ENCODE peak calls at places on chromosomes 4 and X, in ten cellular contexts. P is fibroblast of the aortic adventitia, X is AG09309, C is tibial artery, T is AG04449, E is BJ, F is B cell, K is suprapubic skin, U is left ventricle myocardium inferior, W is choroid plexus epithelial cell. I is an unnamed sample.

GRCh38 chr4:139656614-139657486 is 8.8 kb upstream of the MGST2 start:
- DNase-seq in P (peak), X (peak), C (no peak), T (no peak), E (no peak), F (peak), K (no peak), U (peak), W (peak), I (no peak)

GRCh38 chrX:1422135-1422465 is 30.2 kb upstream of the SLC25A6 start:
- DNase-seq in P (no peak), X (no peak), C (no peak), T (no peak), E (no peak), F (no peak), K (no peak), U (no peak), W (no peak), I (no peak)

GRCh38 chr4:24471623-24472510 is 112.5 kb downstream of the DHX15 start:
- DNase-seq in P (no peak), X (no peak), C (no peak), T (no peak), E (no peak), F (peak), K (peak), U (peak), W (no peak), I (no peak)

GRCh38 chr4:89009107-89009506 is 47.9 kb downstream of the FAM13A start:
- DNase-seq in P (no peak), X (no peak), C (no peak), T (no peak), E (no peak), F (no peak), K (no peak), U (no peak), W (no peak), I (peak)

GRCh38 chr4:119105605-119106004 is 30.0 kb upstream of the MYOZ2 start:
- DNase-seq in P (peak), X (no peak), C (no peak), T (no peak), E (no peak), F (no peak), K (no peak), U (no peak), W (peak), I (no peak)

GRCh38 chrX:110852180-110852579 is 56.6 kb upstream of the CHRDL1 start:
- DNase-seq in P (peak), X (no peak), C (no peak), T (no peak), E (no peak), F (peak), K (no peak), U (no peak), W (peak), I (no peak)

GRCh38 chrX:39440734-39441305 is 639.6 kb downstream of the MID1IP1 start:
- DNase-seq in P (no peak), X (no peak), C (no peak), T (no peak), E (no peak), F (peak), K (no peak), U (no peak), W (no peak), I (no peak)

GRCh38 chr4:171022698-171023378 is 790.4 kb upstream of the GALNTL6 start:
- DNase-seq in P (no peak), X (no peak), C (no peak), T (no peak), E (no peak), F (no peak), K (no peak), U (no peak), W (no peak), I (no peak)

GRCh38 chr4:5619913-5620625 is 88.3 kb downstream of the EVC2 start:
- DNase-seq in P (peak), X (peak), C (no peak), T (no peak), E (no peak), F (no peak), K (no peak), U (no peak), W (no peak), I (no peak)

GRCh38 chr4:3780347-3781171 is 14.4 kb downstream of the ADRA2C start:
- DNase-seq in P (no peak), X (no peak), C (no peak), T (no peak), E (no peak), F (no peak), K (no peak), U (no peak), W (no peak), I (no peak)

GRCh38 chr4:153784300-153784699 is 4.6 kb downstream of the SFRP2 start:
- DNase-seq in P (no peak), X (no peak), C (no peak), T (no peak), E (no peak), F (no peak), K (no peak), U (no peak), W (no peak), I (no peak)

GRCh38 chr4:153788419-153789276 is at the start of gene SFRP2:
- DNase-seq in P (no peak), X (no peak), C (peak), T (no peak), E (no peak), F (peak), K (peak), U (no peak), W (no peak), I (no peak)

GRCh38 chr4:153788064-153788418 is 842 bp downstream of the SFRP2 start:
- DNase-seq in P (no peak), X (no peak), C (peak), T (no peak), E (no peak), F (no peak), K (no peak), U (no peak), W (no peak), I (no peak)

GRCh38 chr4:153787156-153787555 is 1.7 kb downstream of the SFRP2 start:
- DNase-seq in P (no peak), X (no peak), C (no peak), T (no peak), E (no peak), F (no peak), K (no peak), U (no peak), W (no peak), I (no peak)

GRCh38 chr4:153785830-153786721 is 2.8 kb downstream of the SFRP2 start:
- DNase-seq in P (peak), X (no peak), C (no peak), T (no peak), E (no peak), F (no peak), K (no peak), U (no peak), W (peak), I (peak)
- TF ChIP-seq CTCF in P (peak), X (peak), C (peak), T (no peak), E (peak), F (no peak), K (no peak), U (peak), W (peak), I (peak)

GRCh38 chr4:102623622-102624021 is 122.5 kb downstream of the NFKB1 start:
- DNase-seq in P (peak), X (no peak), C (no peak), T (no peak), E (no peak), F (no peak), K (no peak), U (no peak), W (peak), I (no peak)
- TF ChIP-seq CTCF in P (peak), X (peak), C (no peak), T (peak), E (peak), F (no peak), K (no peak), U (no peak), W (peak), I (peak)

GRCh38 chrX:101287402-101287801 is 3.7 kb downstream of the TAF7L start:
- DNase-seq in P (peak), X (no peak), C (no peak), T (no peak), E (peak), F (peak), K (no peak), U (no peak), W (peak), I (no peak)
- TF ChIP-seq CTCF in P (peak), X (peak), C (peak), T (peak), E (peak), F (peak), K (peak), U (peak), W (peak), I (peak)

GRCh38 chr4:101600287-101600686 is 190.2 kb upstream of the BANK1 start:
- DNase-seq in P (peak), X (no peak), C (no peak), T (no peak), E (no peak), F (no peak), K (no peak), U (no peak), W (no peak), I (no peak)

GRCh38 chr4:101596786-101597185 is 193.7 kb upstream of the BANK1 start:
- DNase-seq in P (no peak), X (no peak), C (no peak), T (no peak), E (no peak), F (peak), K (no peak), U (no peak), W (no peak), I (no peak)

GRCh38 chr4:101594588-101594987 is 195.9 kb upstream of the BANK1 start:
- DNase-seq in P (no peak), X (no peak), C (no peak), T (no peak), E (no peak), F (no peak), K (no peak), U (no peak), W (no peak), I (no peak)

GRCh38 chr4:101599620-101600019 is 190.9 kb upstream of the BANK1 start:
- DNase-seq in P (peak), X (peak), C (no peak), T (no peak), E (no peak), F (no peak), K (no peak), U (no peak), W (peak), I (no peak)

GRCh38 chr4:101597204-101597603 is 193.3 kb upstream of the BANK1 start:
- DNase-seq in P (no peak), X (no peak), C (no peak), T (no peak), E (no peak), F (no peak), K (no peak), U (no peak), W (no peak), I (no peak)
- TF ChIP-seq CTCF in P (peak), X (peak), C (no peak), T (no peak), E (no peak), F (peak), K (no peak), U (no peak), W (peak), I (peak)

GRCh38 chrX:2614911-2615310 is 76.2 kb upstream of the CD99 start:
- DNase-seq in P (peak), X (peak), C (no peak), T (peak), E (peak), F (no peak), K (no peak), U (no peak), W (peak), I (peak)
- TF ChIP-seq CTCF in P (peak), X (peak), C (peak), T (peak), E (peak), F (no peak), K (no peak), U (peak), W (peak), I (peak)

GRCh38 chr4:97978791-97979488 is 164.3 kb downstream of the STPG2 start:
- DNase-seq in P (no peak), X (no peak), C (no peak), T (no peak), E (no peak), F (no peak), K (no peak), U (no peak), W (no peak), I (no peak)

GRCh38 chr4:97990409-97990808 is 152.9 kb downstream of the STPG2 start:
- DNase-seq in P (no peak), X (no peak), C (no peak), T (no peak), E (no peak), F (no peak), K (no peak), U (no peak), W (no peak), I (no peak)

GRCh38 chr4:97987019-97987648 is 156.1 kb downstream of the STPG2 start:
- DNase-seq in P (peak), X (no peak), C (no peak), T (no peak), E (no peak), F (no peak), K (no peak), U (no peak), W (peak), I (peak)

GRCh38 chr4:97984545-97985131 is 158.6 kb downstream of the STPG2 start:
- DNase-seq in P (no peak), X (no peak), C (no peak), T (no peak), E (no peak), F (no peak), K (no peak), U (no peak), W (peak), I (no peak)
- TF ChIP-seq CTCF in P (no peak), X (peak), C (no peak), T (no peak), E (no peak), F (peak), K (no peak), U (no peak), W (peak), I (peak)

DNA sequence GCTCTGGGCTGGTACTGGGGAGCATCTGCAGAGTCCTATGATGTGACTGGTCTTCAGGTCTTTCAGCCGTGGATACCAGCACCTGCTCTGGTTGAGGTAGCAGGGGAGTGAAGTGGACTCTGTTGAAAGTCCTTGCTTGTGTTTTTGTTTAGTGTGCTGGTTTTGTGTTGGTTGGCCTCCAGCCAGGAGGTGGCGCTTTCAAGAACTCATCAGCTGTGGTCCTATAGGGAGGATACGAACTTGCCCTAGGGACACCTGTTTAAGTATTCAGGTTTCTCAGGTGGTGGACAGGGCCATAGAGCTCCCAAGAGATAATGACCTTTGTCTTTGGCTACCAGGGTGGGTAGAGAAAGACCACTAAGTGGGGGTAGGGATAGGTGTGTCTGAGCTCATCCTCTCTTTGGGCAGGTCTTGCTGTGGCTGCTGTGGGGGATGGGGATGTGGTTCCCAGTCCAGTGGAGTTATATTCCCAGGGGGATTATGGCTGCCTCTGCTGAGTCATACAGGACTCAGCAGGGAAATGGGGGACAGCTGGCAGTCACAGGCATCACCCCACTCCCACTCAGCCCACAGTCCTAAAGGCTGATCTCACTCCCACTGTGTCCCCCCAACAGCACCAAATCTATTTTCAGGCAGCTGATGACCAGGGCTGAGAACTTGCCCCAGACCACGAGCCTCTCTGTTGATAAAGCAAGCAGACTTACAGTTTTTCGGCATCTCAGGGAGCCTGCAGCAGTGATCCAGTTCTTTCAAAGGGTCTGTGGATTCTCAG is 24.1 kb downstream of the MSMO1 start:
- DNase-seq in P (no peak), X (no peak), C (no peak), T (no peak), E (no peak), F (no peak), K (no peak), U (no peak), W (no peak), I (no peak)
- TF ChIP-seq CTCF in P (no peak), X (no peak), C (no peak), T (no peak), E (no peak), F (no peak), K (no peak), U (no peak), W (no peak), I (no peak)

DNA sequence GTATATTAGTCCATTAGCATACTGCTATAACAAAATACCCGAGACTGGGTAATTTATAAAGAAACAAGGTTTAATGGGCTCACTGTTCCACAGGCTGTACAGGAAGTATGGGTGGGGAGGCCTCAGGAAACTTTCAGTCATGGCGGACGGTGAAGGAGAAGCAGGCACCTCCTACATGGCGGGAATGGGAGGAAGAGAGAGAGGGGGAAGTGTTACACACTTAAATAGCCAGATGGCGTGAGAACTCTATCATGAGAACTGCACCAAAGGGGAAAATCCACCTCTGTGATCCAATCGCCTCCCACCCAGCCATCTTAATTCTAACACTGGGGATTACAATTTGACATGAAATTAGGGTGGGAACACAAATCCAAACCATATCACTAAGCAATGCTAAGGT is 98.9 kb upstream of the SH3RF1 start:
- DNase-seq in P (no peak), X (no peak), C (no peak), T (no peak), E (no peak), F (no peak), K (no peak), U (no peak), W (no peak), I (no peak)
- TF ChIP-seq CTCF in P (no peak), X (no peak), C (no peak), T (no peak), E (no peak), F (no peak), K (no peak), U (no peak), W (no peak), I (no peak)

GRCh38 chrX:29090811-29091210 is 503.6 kb downstream of the IL1RAPL1 start:
- DNase-seq in P (peak), X (no peak), C (no peak), T (no peak), E (no peak), F (no peak), K (no peak), U (no peak), W (peak), I (no peak)
- TF ChIP-seq CTCF in P (peak), X (no peak), C (no peak), T (peak), E (peak), F (no peak), K (no peak), U (peak), W (peak), I (peak)

GRCh38 chrX:49155243-49155899 is 7.2 kb upstream of the MAGIX start:
- DNase-seq in P (peak), X (no peak), C (peak), T (no peak), E (no peak), F (no peak), K (no peak), U (no peak), W (peak), I (peak)

GRCh38 chrX:49153467-49153866 is 9.1 kb upstream of the MAGIX start:
- DNase-seq in P (no peak), X (no peak), C (no peak), T (no peak), E (no peak), F (no peak), K (no peak), U (no peak), W (no peak), I (no peak)

GRCh38 chrX:49157194-49157593 is 5.4 kb upstream of the MAGIX start:
- DNase-seq in P (no peak), X (no peak), C (no peak), T (no peak), E (no peak), F (no peak), K (no peak), U (no peak), W (no peak), I (no peak)

GRCh38 chrX:49160908-49161307 is 1.6 kb upstream of the MAGIX start:
- DNase-seq in P (no peak), X (no peak), C (no peak), T (no peak), E (no peak), F (no peak), K (no peak), U (no peak), W (no peak), I (no peak)

GRCh38 chrX:49155900-49156837 is 6.4 kb upstream of the MAGIX start:
- DNase-seq in P (peak), X (no peak), C (peak), T (no peak), E (peak), F (peak), K (peak), U (peak), W (peak), I (peak)
- TF ChIP-seq CTCF in P (peak), X (peak), C (peak), T (peak), E (peak), F (peak), K (peak), U (peak), W (peak), I (peak)

I was measured in epithelial cell of proximal tubule.